ENCODE peak calls at places on chromosome 5, in six cellular contexts. One of them, this sample, is unnamed.

GRCh38 chr5:62977641-62978040 is 399.0 kb downstream of the LRRC70 start:
- DNase-seq in omental fat pad: no peak
- DNase-seq in SK-N-SH: no peak
- DNase-seq in kidney epithelial cell: no peak
- DNase-seq in colonic mucosa: no peak
- DNase-seq in neural crest cell: no peak
- DNase-seq in this sample: no peak

GRCh38 chr5:160333726-160334125 is 21.4 kb upstream of the CCNJL start:
- DNase-seq in omental fat pad: no peak
- DNase-seq in SK-N-SH: no peak
- DNase-seq in kidney epithelial cell: no peak
- DNase-seq in colonic mucosa: no peak
- DNase-seq in neural crest cell: no peak
- DNase-seq in this sample: no peak

GRCh38 chr5:53463909-53464621 is 16.4 kb upstream of the FST start:
- DNase-seq in omental fat pad: no peak
- DNase-seq in SK-N-SH: no peak
- DNase-seq in kidney epithelial cell: no peak
- DNase-seq in colonic mucosa: no peak
- DNase-seq in neural crest cell: no peak
- DNase-seq in this sample: no peak

GRCh38 chr5:168695436-168695835 is 116.3 kb upstream of the PANK3 start:
- DNase-seq in omental fat pad: no peak
- DNase-seq in SK-N-SH: no peak
- DNase-seq in kidney epithelial cell: no peak
- DNase-seq in colonic mucosa: no peak
- DNase-seq in neural crest cell: no peak
- DNase-seq in this sample: no peak

GRCh38 chr5:132378580-132378979 is 9.1 kb downstream of the SLC22A5 start:
- DNase-seq in omental fat pad: no peak
- DNase-seq in SK-N-SH: no peak
- DNase-seq in kidney epithelial cell: no peak
- DNase-seq in colonic mucosa: no peak
- DNase-seq in neural crest cell: no peak
- DNase-seq in this sample: no peak

GRCh38 chr5:100232730-100233129 is 302.4 kb upstream of the FAM174A start:
- DNase-seq in omental fat pad: no peak
- DNase-seq in SK-N-SH: no peak
- DNase-seq in kidney epithelial cell: no peak
- DNase-seq in colonic mucosa: no peak
- DNase-seq in neural crest cell: no peak
- DNase-seq in this sample: no peak

GRCh38 chr5:138502121-138502520 is 36.8 kb downstream of the EGR1 start:
- DNase-seq in omental fat pad: no peak
- DNase-seq in SK-N-SH: no peak
- DNase-seq in kidney epithelial cell: no peak
- DNase-seq in colonic mucosa: no peak
- DNase-seq in neural crest cell: no peak
- DNase-seq in this sample: no peak

GRCh38 chr5:78612227-78613150 is 36.1 kb downstream of the LHFPL2 start:
- DNase-seq in omental fat pad: no peak
- DNase-seq in SK-N-SH: no peak
- DNase-seq in kidney epithelial cell: no peak
- DNase-seq in colonic mucosa: no peak
- DNase-seq in neural crest cell: no peak
- DNase-seq in this sample: no peak

GRCh38 chr5:77743181-77743580 is 33.0 kb downstream of the TBCA start:
- DNase-seq in omental fat pad: no peak
- DNase-seq in SK-N-SH: no peak
- DNase-seq in kidney epithelial cell: no peak
- DNase-seq in colonic mucosa: no peak
- DNase-seq in neural crest cell: no peak
- DNase-seq in this sample: no peak

GRCh38 chr5:132086277-132086794 is 12.7 kb downstream of the CSF2 start:
- DNase-seq in omental fat pad: no peak
- DNase-seq in SK-N-SH: peak
- DNase-seq in kidney epithelial cell: peak
- DNase-seq in colonic mucosa: no peak
- DNase-seq in neural crest cell: no peak
- DNase-seq in this sample: peak

GRCh38 chr5:106085136-106085535 is 1585.6 kb downstream of the EFNA5 start:
- DNase-seq in omental fat pad: no peak
- DNase-seq in SK-N-SH: no peak
- DNase-seq in kidney epithelial cell: no peak
- DNase-seq in colonic mucosa: no peak
- DNase-seq in neural crest cell: no peak
- DNase-seq in this sample: no peak

GRCh38 chr5:85823462-85824426 is 794.0 kb upstream of the COX7C start:
- DNase-seq in omental fat pad: no peak
- DNase-seq in SK-N-SH: no peak
- DNase-seq in kidney epithelial cell: no peak
- DNase-seq in colonic mucosa: no peak
- DNase-seq in neural crest cell: no peak
- DNase-seq in this sample: no peak

GRCh38 chr5:121969660-121970295 is 8.0 kb downstream of the SRFBP1 start:
- DNase-seq in omental fat pad: no peak
- DNase-seq in SK-N-SH: no peak
- DNase-seq in kidney epithelial cell: no peak
- DNase-seq in colonic mucosa: no peak
- DNase-seq in neural crest cell: no peak
- DNase-seq in this sample: no peak

GRCh38 chr5:68396722-68397121 is 181.2 kb downstream of the PIK3R1 start:
- DNase-seq in omental fat pad: no peak
- DNase-seq in SK-N-SH: no peak
- DNase-seq in kidney epithelial cell: peak
- DNase-seq in colonic mucosa: peak
- DNase-seq in neural crest cell: no peak
- DNase-seq in this sample: no peak

GRCh38 chr5:14501353-14502162 is 80.0 kb upstream of the OTULINL start:
- DNase-seq in omental fat pad: no peak
- DNase-seq in SK-N-SH: no peak
- DNase-seq in kidney epithelial cell: no peak
- DNase-seq in colonic mucosa: no peak
- DNase-seq in neural crest cell: no peak
- DNase-seq in this sample: no peak

GRCh38 chr5:37774912-37775483 is 64.8 kb downstream of the GDNF start:
- DNase-seq in omental fat pad: no peak
- DNase-seq in SK-N-SH: no peak
- DNase-seq in kidney epithelial cell: no peak
- DNase-seq in colonic mucosa: peak
- DNase-seq in neural crest cell: no peak
- DNase-seq in this sample: no peak

GRCh38 chr5:88884435-88884877 is 1.5 kb upstream of the MEF2C start:
- DNase-seq in omental fat pad: no peak
- DNase-seq in SK-N-SH: peak
- DNase-seq in kidney epithelial cell: no peak
- DNase-seq in colonic mucosa: no peak
- DNase-seq in neural crest cell: no peak
- DNase-seq in this sample: no peak

GRCh38 chr5:143454936-143455516 is 51.5 kb upstream of the NR3C1 start:
- DNase-seq in omental fat pad: no peak
- DNase-seq in SK-N-SH: no peak
- DNase-seq in kidney epithelial cell: no peak
- DNase-seq in colonic mucosa: no peak
- DNase-seq in neural crest cell: no peak
- DNase-seq in this sample: no peak

GRCh38 chr5:112366987-112367386 is 52.1 kb downstream of the EPB41L4A start:
- DNase-seq in omental fat pad: no peak
- DNase-seq in SK-N-SH: peak
- DNase-seq in kidney epithelial cell: no peak
- DNase-seq in colonic mucosa: no peak
- DNase-seq in neural crest cell: no peak
- DNase-seq in this sample: no peak

GRCh38 chr5:73655521-73656160 is 29.6 kb downstream of the ARHGEF28 start:
- DNase-seq in omental fat pad: no peak
- DNase-seq in SK-N-SH: no peak
- DNase-seq in kidney epithelial cell: no peak
- DNase-seq in colonic mucosa: no peak
- DNase-seq in neural crest cell: no peak
- DNase-seq in this sample: no peak

GRCh38 chr5:96626956-96627355 is 35.2 kb upstream of the CAST start:
- DNase-seq in omental fat pad: no peak
- DNase-seq in SK-N-SH: no peak
- DNase-seq in kidney epithelial cell: peak
- DNase-seq in colonic mucosa: no peak
- DNase-seq in neural crest cell: no peak
- DNase-seq in this sample: no peak
- TF ChIP-seq CTCF in omental fat pad: no peak
- TF ChIP-seq CTCF in SK-N-SH: no peak
- TF ChIP-seq CTCF in kidney epithelial cell: no peak
- TF ChIP-seq CTCF in colonic mucosa: no peak
- TF ChIP-seq CTCF in neural crest cell: no peak
- TF ChIP-seq CTCF in this sample: no peak

DNA sequence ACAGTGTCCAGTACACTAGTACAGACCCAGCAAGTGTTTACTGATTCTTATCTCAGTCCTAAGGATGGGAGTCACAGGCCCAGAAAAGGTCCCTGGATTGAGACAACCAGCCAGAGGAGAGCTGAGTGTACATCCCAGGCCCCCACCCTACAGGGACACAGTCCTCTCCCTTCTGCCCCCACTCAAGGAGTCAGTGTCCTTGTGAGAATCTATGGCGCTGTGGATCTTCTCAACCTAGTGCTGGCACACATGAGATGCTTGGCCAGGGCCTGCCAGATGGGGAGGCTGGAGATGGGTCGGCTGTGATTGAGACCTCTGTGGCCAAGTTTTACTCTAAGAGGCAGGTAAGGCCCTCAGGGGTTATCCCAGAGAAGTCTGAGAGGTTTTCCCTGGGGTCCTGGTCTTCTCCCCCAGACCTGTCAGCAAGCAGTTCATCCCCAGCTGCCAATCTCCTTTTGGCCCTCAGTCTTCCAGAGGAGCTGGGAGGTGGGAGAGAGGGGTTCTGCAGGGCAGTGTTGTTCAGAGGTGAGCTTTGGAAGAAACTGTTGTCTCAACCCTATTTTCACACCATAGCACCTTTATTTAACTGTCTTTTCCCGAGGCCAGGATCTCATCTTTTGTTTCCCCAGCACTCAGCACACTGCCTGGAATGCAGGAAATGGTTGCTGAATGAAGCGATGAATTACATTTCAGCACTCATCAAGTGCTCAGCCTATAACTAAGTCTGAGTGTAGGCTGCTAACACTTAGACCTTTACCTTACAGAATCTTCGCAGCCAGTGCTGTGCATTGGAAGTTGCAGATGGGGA is 3.2 kb upstream of the NSD1 start:
- DNase-seq in omental fat pad: no peak
- DNase-seq in SK-N-SH: no peak
- DNase-seq in kidney epithelial cell: no peak
- DNase-seq in colonic mucosa: no peak
- DNase-seq in neural crest cell: no peak
- DNase-seq in this sample: no peak
- TF ChIP-seq CTCF in omental fat pad: no peak
- TF ChIP-seq CTCF in SK-N-SH: no peak
- TF ChIP-seq CTCF in kidney epithelial cell: no peak
- TF ChIP-seq CTCF in colonic mucosa: no peak
- TF ChIP-seq CTCF in neural crest cell: no peak
- TF ChIP-seq CTCF in this sample: no peak

DNA sequence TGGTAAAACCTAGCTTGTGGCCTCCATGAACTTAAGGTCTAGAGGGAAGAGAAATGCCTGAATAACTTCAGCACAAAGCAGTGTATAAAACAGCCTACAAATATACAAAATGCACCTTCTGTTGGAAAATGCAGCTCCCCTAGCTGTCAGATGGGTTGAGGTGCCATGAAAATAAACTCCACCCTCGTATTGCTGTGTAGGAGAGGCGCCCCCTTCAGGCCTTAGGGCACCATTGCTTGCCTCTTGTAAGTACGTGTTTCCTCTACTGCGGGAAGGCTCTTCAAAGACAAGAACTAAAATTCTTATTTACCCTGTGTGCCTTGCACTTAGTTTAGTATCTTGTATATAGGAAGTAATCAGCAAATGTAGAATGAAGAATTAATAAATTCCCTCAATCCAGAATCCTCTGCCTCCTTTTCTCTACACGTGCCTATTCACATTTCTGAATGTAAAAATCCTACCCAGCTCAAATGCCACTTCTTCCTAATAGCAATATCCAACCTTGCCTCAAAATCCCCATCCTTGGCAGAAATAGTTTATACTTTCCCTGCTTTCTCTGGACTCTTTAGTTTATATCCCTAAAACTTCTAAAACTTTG is 393.7 kb upstream of the PDE4D start:
- DNase-seq in omental fat pad: no peak
- DNase-seq in SK-N-SH: peak
- DNase-seq in kidney epithelial cell: no peak
- DNase-seq in colonic mucosa: peak
- DNase-seq in neural crest cell: peak
- DNase-seq in this sample: peak
- TF ChIP-seq CTCF in omental fat pad: no peak
- TF ChIP-seq CTCF in SK-N-SH: peak
- TF ChIP-seq CTCF in kidney epithelial cell: peak
- TF ChIP-seq CTCF in colonic mucosa: peak
- TF ChIP-seq CTCF in neural crest cell: peak
- TF ChIP-seq CTCF in this sample: peak

GRCh38 chr5:83084336-83084735 is 7.0 kb downstream of the XRCC4 start:
- DNase-seq in omental fat pad: no peak
- DNase-seq in SK-N-SH: no peak
- DNase-seq in kidney epithelial cell: no peak
- DNase-seq in colonic mucosa: no peak
- DNase-seq in neural crest cell: no peak
- DNase-seq in this sample: no peak
- TF ChIP-seq CTCF in omental fat pad: no peak
- TF ChIP-seq CTCF in SK-N-SH: no peak
- TF ChIP-seq CTCF in kidney epithelial cell: no peak
- TF ChIP-seq CTCF in colonic mucosa: no peak
- TF ChIP-seq CTCF in neural crest cell: no peak
- TF ChIP-seq CTCF in this sample: no peak

GRCh38 chr5:137016783-137017324 is 482.3 kb downstream of the SPOCK1 start:
- DNase-seq in omental fat pad: no peak
- DNase-seq in SK-N-SH: no peak
- DNase-seq in kidney epithelial cell: no peak
- DNase-seq in colonic mucosa: no peak
- DNase-seq in neural crest cell: no peak
- DNase-seq in this sample: no peak
- TF ChIP-seq CTCF in omental fat pad: no peak
- TF ChIP-seq CTCF in SK-N-SH: peak
- TF ChIP-seq CTCF in kidney epithelial cell: no peak
- TF ChIP-seq CTCF in colonic mucosa: no peak
- TF ChIP-seq CTCF in neural crest cell: peak
- TF ChIP-seq CTCF in this sample: no peak

DNA sequence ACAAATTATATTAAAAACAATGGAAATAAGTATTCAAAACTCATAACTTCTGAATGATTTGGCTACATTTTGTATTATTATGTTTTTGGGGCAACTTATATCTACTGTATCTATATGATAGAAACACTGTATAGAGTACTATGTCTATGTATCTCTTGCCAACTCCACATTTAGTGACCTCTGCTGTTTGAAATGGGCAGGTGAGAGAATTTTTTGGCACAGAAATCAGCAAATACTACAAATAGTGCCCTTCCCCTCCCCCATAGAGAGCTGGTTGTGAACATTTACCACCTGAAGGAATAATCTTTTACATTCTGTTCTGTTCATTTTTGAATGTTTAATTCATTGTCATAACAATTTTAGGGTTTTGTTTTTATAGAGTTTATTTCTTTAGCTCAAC is 545.3 kb downstream of the PDE4D start:
- DNase-seq in omental fat pad: no peak
- DNase-seq in SK-N-SH: no peak
- DNase-seq in kidney epithelial cell: no peak
- DNase-seq in colonic mucosa: no peak
- DNase-seq in neural crest cell: no peak
- DNase-seq in this sample: no peak
- TF ChIP-seq CTCF in omental fat pad: no peak
- TF ChIP-seq CTCF in SK-N-SH: peak
- TF ChIP-seq CTCF in kidney epithelial cell: no peak
- TF ChIP-seq CTCF in colonic mucosa: no peak
- TF ChIP-seq CTCF in neural crest cell: no peak
- TF ChIP-seq CTCF in this sample: no peak

GRCh38 chr5:180491496-180491895 is 2.7 kb upstream of the CNOT6 start:
- DNase-seq in omental fat pad: no peak
- DNase-seq in SK-N-SH: no peak
- DNase-seq in kidney epithelial cell: no peak
- DNase-seq in colonic mucosa: no peak
- DNase-seq in neural crest cell: no peak
- DNase-seq in this sample: no peak
- TF ChIP-seq CTCF in omental fat pad: no peak
- TF ChIP-seq CTCF in SK-N-SH: no peak
- TF ChIP-seq CTCF in kidney epithelial cell: no peak
- TF ChIP-seq CTCF in colonic mucosa: no peak
- TF ChIP-seq CTCF in neural crest cell: no peak
- TF ChIP-seq CTCF in this sample: no peak

This sample was measured in HFF-Myc.